ENCODE peak calls at places on chromosomes 13 and 19, in nine cellular contexts. L is fibroblast of lung, W is suprapubic skin, V is Peyer's patch, A is transverse colon, J is SK-N-SH, B is HCT116, K is astrocyte, U is pancreas. R is an unnamed sample. For H3K4me1, the result is how much of the 10 kb centered on the place peaks cover.

GRCh38 chr13:24923305-24923640 is 159.3 kb downstream of the RNF17 start:
- DNase-seq in L (peak), W (no peak), V (no peak), A (no peak), J (peak), B (no peak), K (peak), U (no peak), R (no peak)

GRCh38 chr13:114161644-114162532 is 17.2 kb upstream of the CFAP97D2 start:
- DNase-seq in L (peak), W (no peak), V (peak), A (peak), J (no peak), B (no peak), K (peak), U (peak), R (peak)

GRCh38 chr19:7658219-7658686 is 10.6 kb upstream of the RETN start:
- DNase-seq in L (no peak), W (no peak), V (peak), A (peak), J (no peak), B (no peak), K (no peak), U (no peak), R (no peak)

GRCh38 chr19:1122972-1123363 is 19.2 kb downstream of the GPX4 start:
- DNase-seq in L (peak), W (no peak), V (peak), A (peak), J (peak), B (peak), K (peak), U (no peak), R (no peak)

GRCh38 chr13:23790591-23791170 is 98.5 kb downstream of the MIPEP start:
- DNase-seq in L (peak), W (no peak), V (no peak), A (no peak), J (no peak), B (no peak), K (peak), U (no peak), R (no peak)

GRCh38 chr19:15154002-15154612 is 46.7 kb downstream of the NOTCH3 start:
- DNase-seq in L (peak), W (no peak), V (no peak), A (peak), J (peak), B (peak), K (no peak), U (no peak), R (no peak)

GRCh38 chr13:102688306-102688973 is 6.4 kb downstream of the METTL21C start:
- DNase-seq in L (no peak), W (no peak), V (no peak), A (no peak), J (no peak), B (no peak), K (no peak), U (no peak), R (no peak)

GRCh38 chr19:2962018-2962670 is 15.2 kb upstream of the TLE6 start:
- DNase-seq in L (peak), W (no peak), V (peak), A (peak), J (peak), B (peak), K (peak), U (no peak), R (no peak)

GRCh38 chr19:50195224-50195623 is 8.2 kb upstream of the MYH14 start:
- DNase-seq in L (no peak), W (no peak), V (no peak), A (no peak), J (no peak), B (no peak), K (no peak), U (no peak), R (no peak)

GRCh38 chr19:18768046-18768771 is 22.9 kb downstream of the COMP start:
- DNase-seq in L (no peak), W (no peak), V (no peak), A (no peak), J (peak), B (no peak), K (no peak), U (no peak), R (no peak)

GRCh38 chr19:29060833-29061364 is 152.1 kb downstream of the UQCRFS1 start:
- DNase-seq in L (no peak), W (no peak), V (no peak), A (no peak), J (no peak), B (no peak), K (no peak), U (no peak), R (no peak)

GRCh38 chr13:77507931-77508776 is 27.4 kb upstream of the SCEL start:
- DNase-seq in L (peak), W (no peak), V (no peak), A (no peak), J (no peak), B (peak), K (peak), U (no peak), R (no peak)

GRCh38 chr19:48689438-48689837 is 6.3 kb upstream of the FUT2 start:
- DNase-seq in L (no peak), W (no peak), V (no peak), A (no peak), J (no peak), B (no peak), K (no peak), U (no peak), R (no peak)

GRCh38 chr13:73069206-73069815 is 10.5 kb downstream of the KLF5 start:
- DNase-seq in L (peak), W (no peak), V (no peak), A (no peak), J (no peak), B (no peak), K (peak), U (no peak), R (no peak)

GRCh38 chr13:112881656-112882554 is 87.1 kb upstream of the MCF2L start:
- DNase-seq in L (no peak), W (no peak), V (no peak), A (no peak), J (no peak), B (no peak), K (no peak), U (no peak), R (peak)

GRCh38 chr19:57708641-57709354 is at the start of gene ZNF154:
- DNase-seq in L (peak), W (no peak), V (peak), A (peak), J (no peak), B (no peak), K (peak), U (peak), R (no peak)

GRCh38 chr13:19586904-19587634 is 25.7 kb upstream of the TPTE2 start:
- DNase-seq in L (peak), W (no peak), V (peak), A (peak), J (peak), B (no peak), K (peak), U (no peak), R (no peak)

GRCh38 chr13:91284335-91284734 is 63.2 kb upstream of the MIR17HG start:
- DNase-seq in L (no peak), W (no peak), V (no peak), A (no peak), J (no peak), B (no peak), K (no peak), U (no peak), R (no peak)

GRCh38 chr19:5940260-5941208 is 26.5 kb downstream of the CAPS start:
- DNase-seq in L (no peak), W (no peak), V (no peak), A (no peak), J (no peak), B (no peak), K (no peak), U (no peak), R (no peak)

GRCh38 chr19:11971045-11971444 is 6.2 kb downstream of the ZNF763 start:
- DNase-seq in L (no peak), W (no peak), V (no peak), A (no peak), J (no peak), B (no peak), K (no peak), U (no peak), R (no peak)

GRCh38 chr13:78827471-78827870 is 168.5 kb upstream of the OBI1 start:
- DNase-seq in L (no peak), W (no peak), V (no peak), A (no peak), J (no peak), B (no peak), K (no peak), U (no peak), R (no peak)

GRCh38 chr19:38920529-38921419 is 8.8 kb upstream of the CCER2 start:
- DNase-seq in L (no peak), W (no peak), V (no peak), A (no peak), J (peak), B (no peak), K (no peak), U (no peak), R (peak)

GRCh38 chr19:49594157-49595005 is 3.4 kb downstream of the PRR12 start:
- DNase-seq in L (no peak), W (no peak), V (no peak), A (no peak), J (no peak), B (no peak), K (no peak), U (no peak), R (no peak)

GRCh38 chr19:4814625-4815425 is 16.7 kb downstream of the TICAM1 start:
- DNase-seq in L (peak), W (no peak), V (no peak), A (no peak), J (no peak), B (no peak), K (peak), U (no peak), R (no peak)

GRCh38 chr19:2793126-2793525 is 7.8 kb downstream of the THOP1 start:
- DNase-seq in L (no peak), W (no peak), V (no peak), A (no peak), J (no peak), B (no peak), K (no peak), U (no peak), R (no peak)

GRCh38 chr13:55745828-55746227 is 1394.9 kb upstream of the PRR20A start:
- DNase-seq in L (no peak), W (no peak), V (no peak), A (no peak), J (no peak), B (no peak), K (no peak), U (no peak), R (no peak)

GRCh38 chr19:40205760-40206159 is 12.4 kb downstream of the TTC9B start:
- DNase-seq in L (no peak), W (no peak), V (no peak), A (no peak), J (no peak), B (no peak), K (no peak), U (no peak), R (no peak)

GRCh38 chr19:30391554-30392551 is 19.7 kb downstream of the ZNF536 start:
- DNase-seq in L (peak), W (no peak), V (no peak), A (no peak), J (no peak), B (no peak), K (peak), U (no peak), R (no peak)

GRCh38 chr13:76903544-76904162 is 17.4 kb upstream of the KCTD12 start:
- DNase-seq in L (peak), W (no peak), V (peak), A (peak), J (peak), B (peak), K (peak), U (peak), R (peak)

GRCh38 chr19:45973564-45974338 is at the start of gene NOVA2:
- DNase-seq in L (peak), W (no peak), V (no peak), A (peak), J (peak), B (peak), K (peak), U (peak), R (peak)

GRCh38 chr13:20487927-20488326 is 37.7 kb downstream of the CRYL1 start:
- DNase-seq in L (no peak), W (no peak), V (no peak), A (no peak), J (no peak), B (no peak), K (no peak), U (no peak), R (no peak)

GRCh38 chr19:4267101-4267900 is 11.8 kb upstream of the SHD start:
- DNase-seq in L (peak), W (no peak), V (peak), A (peak), J (peak), B (peak), K (no peak), U (no peak), R (peak)

GRCh38 chr13:45142440-45143345 is 22.4 kb downstream of the GTF2F2 start:
- DNase-seq in L (peak), W (no peak), V (no peak), A (no peak), J (no peak), B (peak), K (no peak), U (no peak), R (no peak)

GRCh38 chr13:66578305-66578704 is 651.8 kb downstream of the PCDH9 start:
- DNase-seq in L (peak), W (no peak), V (no peak), A (no peak), J (no peak), B (no peak), K (peak), U (no peak), R (no peak)

GRCh38 chr19:49064768-49065611 is at the start of gene NTF4:
- DNase-seq in L (peak), W (no peak), V (no peak), A (no peak), J (peak), B (no peak), K (no peak), U (no peak), R (no peak)

GRCh38 chr19:38250821-38251563 is 5.2 kb downstream of the PPP1R14A start:
- DNase-seq in L (no peak), W (no peak), V (no peak), A (peak), J (no peak), B (no peak), K (no peak), U (peak), R (peak)

GRCh38 chr13:91482427-91482826 is 84.0 kb downstream of the GPC5 start:
- DNase-seq in L (peak), W (no peak), V (no peak), A (no peak), J (peak), B (no peak), K (peak), U (no peak), R (no peak)

GRCh38 chr13:78102121-78102677 is 183.6 kb upstream of the EDNRB start:
- DNase-seq in L (peak), W (no peak), V (no peak), A (peak), J (no peak), B (no peak), K (peak), U (peak), R (no peak)

GRCh38 chr19:42303101-42303464 is 659 bp upstream of the PAFAH1B3 start:
- DNase-seq in L (no peak), W (no peak), V (no peak), A (no peak), J (peak), B (no peak), K (no peak), U (no peak), R (no peak)

GRCh38 chr19:28330831-28331230 is 882.1 kb downstream of the UQCRFS1 start:
- DNase-seq in L (peak), W (no peak), V (no peak), A (no peak), J (no peak), B (no peak), K (peak), U (no peak), R (no peak)

DNA sequence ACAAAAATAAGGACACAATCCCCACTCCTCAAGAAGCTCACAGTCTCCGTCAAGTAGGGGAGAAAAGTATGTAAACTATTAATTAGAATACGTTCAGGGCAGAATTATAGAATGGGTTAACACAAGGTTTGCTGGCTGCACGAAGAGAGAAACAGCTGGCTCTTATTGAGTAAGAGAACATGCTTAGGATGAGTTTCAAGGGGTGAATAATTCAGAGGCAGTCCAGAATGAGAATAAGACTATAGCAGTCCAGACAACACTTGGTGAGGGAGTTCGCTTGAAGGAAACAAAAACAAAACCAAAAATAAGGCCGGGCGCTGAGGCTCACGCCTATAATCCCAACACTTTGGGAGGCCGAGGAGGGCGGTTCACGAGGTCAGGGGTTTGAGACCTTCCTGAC is 61.9 kb downstream of the THSD1 start:
- DNase-seq in L (no peak), W (no peak), V (no peak), A (no peak), J (no peak), B (no peak), K (no peak), U (no peak), R (no peak)
- H3K27ac ChIP-seq in L (peak), W (no peak), V (no peak), A (no peak), J (no peak), B (no peak), K (no peak), U (no peak), R (no peak)

DNA sequence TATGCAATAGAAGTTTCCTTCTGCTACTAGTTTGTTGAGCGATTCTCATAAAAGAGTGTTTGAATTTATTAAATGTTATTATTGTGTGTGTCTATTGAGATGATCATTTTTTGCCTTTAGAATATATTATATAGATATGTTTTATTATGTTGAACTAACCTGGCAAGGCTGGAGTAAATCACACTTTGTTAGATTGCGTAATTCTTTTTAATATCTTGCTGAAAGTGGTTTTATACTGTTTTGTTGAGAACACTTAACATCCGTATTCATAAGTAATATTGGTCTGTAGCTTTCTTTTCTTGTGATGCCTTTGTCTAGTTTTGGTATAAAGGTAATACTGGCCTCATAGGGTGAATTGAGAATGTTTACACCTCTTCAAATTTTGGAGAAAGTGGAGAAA is 574.3 kb upstream of the PCDH20 start:
- DNase-seq in L (no peak), W (no peak), V (no peak), A (no peak), J (no peak), B (no peak), K (no peak), U (no peak), R (no peak)
- H3K4me1 ChIP-seq in L (under half), W (under half), V (under half), A (under half), J (under half), B (under half), K (under half), U (under half), R (under half)

GRCh38 chr13:80030491-80030890 is 310.4 kb downstream of the SPRY2 start:
- DNase-seq in L (no peak), W (no peak), V (no peak), A (peak), J (no peak), B (peak), K (no peak), U (no peak), R (peak)
- TF ChIP-seq CTCF in L (no peak), W (no peak), V (peak), A (peak), J (peak), B (peak), K (no peak), U (peak), R (peak)

GRCh38 chr13:94414141-94414540 is 65.3 kb downstream of the DCT start:
- DNase-seq in L (no peak), W (no peak), V (no peak), A (no peak), J (no peak), B (no peak), K (no peak), U (no peak), R (no peak)

GRCh38 chr13:94415484-94415883 is 64.0 kb downstream of the DCT start:
- DNase-seq in L (no peak), W (no peak), V (no peak), A (no peak), J (no peak), B (no peak), K (no peak), U (no peak), R (no peak)

GRCh38 chr13:94417294-94417693 is 62.2 kb downstream of the DCT start:
- DNase-seq in L (no peak), W (no peak), V (no peak), A (no peak), J (no peak), B (no peak), K (no peak), U (no peak), R (no peak)

GRCh38 chr13:94416454-94417080 is 62.9 kb downstream of the DCT start:
- DNase-seq in L (peak), W (no peak), V (no peak), A (no peak), J (peak), B (peak), K (peak), U (no peak), R (peak)

GRCh38 chr13:94419304-94419943 is 60.1 kb downstream of the DCT start:
- DNase-seq in L (peak), W (no peak), V (no peak), A (no peak), J (no peak), B (no peak), K (peak), U (no peak), R (no peak)
- H3K27ac ChIP-seq in L (no peak), W (no peak), V (no peak), A (no peak), J (no peak), B (no peak), K (no peak), U (no peak), R (no peak)

GRCh38 chr19:17616961-17617806 is 61.7 kb downstream of the COLGALT1 start:
- DNase-seq in L (no peak), W (no peak), V (no peak), A (no peak), J (peak), B (peak), K (peak), U (no peak), R (peak)
- H3K4me1 ChIP-seq in L (under half), W (under half), V (under half), A (under half), J (under half), B (under half), K (under half), U (under half), R (under half)

GRCh38 chr13:38577048-38577447 is 109.8 kb upstream of the FREM2 start:
- DNase-seq in L (peak), W (no peak), V (no peak), A (no peak), J (no peak), B (no peak), K (no peak), U (no peak), R (no peak)
- TF ChIP-seq CTCF in L (no peak), W (no peak), V (no peak), A (no peak), J (no peak), B (no peak), K (no peak), U (no peak), R (no peak)

R was measured in right lobe of liver.